ENCODE peak calls at places on chromosomes 11 and 22, in eight cellular contexts. H is GM13976; E is progenitor cell of endocrine pancreas; I is stimulated activated CD4-positive, alpha-beta T cell treated with anti-CD3 and anti-CD28 coated beads, Interleukin-12 subunit alpha, Interleukin-12 subunit beta, amount 100 ng/mL, for 4 hours; L is activated CD8-positive, alpha-beta memory T cell treated with anti-CD3 and anti-CD28 coated beads, Interleukin-2, amount 50 U/mL, for 48 hours; X is cardiac septum; A is occipital lobe; J is stimulated activated CD8-positive, alpha-beta memory T cell treated with anti-CD3 and anti-CD28 coated beads, Interleukin-4, amount 100 ng/mL, for 48 hours. F is an unnamed sample.

GRCh38 chr22:31077681-31078080 is 3.4 kb upstream of the SMTN start:
- DNase-seq in H (no peak), E (no peak), I (no peak), L (no peak), X (no peak), A (no peak), J (no peak), F (no peak)

GRCh38 chr22:21567456-21568206 is at the start of gene UBE2L3:
- DNase-seq in H (peak; percentile 94), E (peak; percentile 74), I (peak; percentile 82), L (peak; percentile 90), X (peak; percentile 94), A (peak; percentile 83), J (peak; percentile 88), F (peak; percentile 96)

GRCh38 chr11:18633256-18634139 is 644 bp downstream of the SPTY2D1 start:
- DNase-seq in H (peak; percentile 38), E (no peak), I (no peak), L (no peak), X (no peak), A (no peak), J (peak; percentile 49), F (no peak)

GRCh38 chr22:29596408-29596807 is 7.0 kb upstream of the NF2 start:
- DNase-seq in H (no peak), E (no peak), I (no peak), L (no peak), X (no peak), A (no peak), J (no peak), F (no peak)

GRCh38 chr11:101867951-101868350 is 46.9 kb upstream of the CEP126 start:
- DNase-seq in H (no peak), E (no peak), I (no peak), L (no peak), X (no peak), A (no peak), J (no peak), F (no peak)

GRCh38 chr11:121048464-121049233 is 24.7 kb downstream of the TBCEL start:
- DNase-seq in H (no peak), E (no peak), I (no peak), L (no peak), X (no peak), A (no peak), J (no peak), F (no peak)

GRCh38 chr11:70650075-70650909 is 252.0 kb downstream of the CTTN start:
- DNase-seq in H (peak; percentile 80), E (peak; percentile 85), I (peak; percentile 5), L (peak; percentile 59), X (no peak), A (no peak), J (peak; percentile 70), F (no peak)

GRCh38 chr11:29125621-29126020 is 891.2 kb downstream of the KCNA4 start:
- DNase-seq in H (no peak), E (no peak), I (no peak), L (no peak), X (no peak), A (no peak), J (no peak), F (no peak)

GRCh38 chr11:29628584-29628983 is 388.2 kb downstream of the KCNA4 start:
- DNase-seq in H (no peak), E (no peak), I (no peak), L (no peak), X (no peak), A (no peak), J (no peak), F (no peak)

GRCh38 chr11:47177229-47177845 is 658 bp upstream of the ARFGAP2 start:
- DNase-seq in H (peak; percentile 84), E (no peak), I (peak; percentile 54), L (no peak), X (peak; percentile 80), A (peak; percentile 83), J (peak; percentile 75), F (no peak)

GRCh38 chr11:76266269-76266668 is 60.0 kb upstream of the WNT11 start:
- DNase-seq in H (no peak), E (no peak), I (no peak), L (no peak), X (no peak), A (no peak), J (no peak), F (no peak)